ENCODE peak calls at places on chromosomes 16 and 17, in seven cellular contexts. S is Daoy, Y is OCI-LY7, B is PC-3, I is stromal cell of bone marrow, U is heart left ventricle, W is hepatic stellate cell. D is an unnamed sample.

GRCh38 chr16:30397776-30398659 is 2.8 kb downstream of the ZNF48 start:
- DNase-seq in W (no peak), B (no peak), S (no peak), I (no peak), U (no peak), Y (no peak), D (no peak)

GRCh38 chr16:89343501-89344291 is 126.2 kb downstream of the ZNF778 start:
- DNase-seq in Y (no peak), S (peak), U (no peak), I (no peak), W (no peak), B (peak), D (no peak)

GRCh38 chr16:79509221-79509631 is 91.3 kb downstream of the MAF start:
- DNase-seq in B (no peak), W (no peak), Y (no peak), S (peak), I (no peak), U (peak), D (no peak)

GRCh38 chr16:26453215-26453614 is 613.5 kb upstream of the C16orf82 start:
- DNase-seq in I (no peak), Y (peak), W (no peak), U (no peak), B (no peak), S (no peak), D (no peak)

GRCh38 chr17:82092995-82093751 is 4.9 kb downstream of the FASN start:
- DNase-seq in B (no peak), Y (no peak), I (no peak), W (no peak), U (no peak), S (no peak), D (no peak)

GRCh38 chr16:3022697-3023414 is 886 bp downstream of the HCFC1R1 start:
- DNase-seq in Y (peak), I (peak), U (peak), W (peak), B (no peak), S (no peak), D (no peak)

GRCh38 chr16:11499295-11500089 is 87.2 kb downstream of the LITAF start:
- DNase-seq in U (no peak), Y (no peak), I (no peak), B (peak), W (no peak), S (no peak), D (no peak)

GRCh38 chr16:81560979-81561657 is 116.5 kb downstream of the CMIP start:
- DNase-seq in W (no peak), B (peak), I (peak), Y (no peak), S (peak), U (no peak), D (no peak)

GRCh38 chr16:15949210-15950166 is at the start of gene ABCC1:
- DNase-seq in Y (peak), W (peak), S (peak), U (peak), I (no peak), B (peak), D (no peak)